ENCODE peak calls at places on chromosomes 13 and 19, in nine cellular contexts. F, J, D, A, H, K, V, R and Y are unnamed samples.

GRCh38 chr19:35224681-35225604 is 3.6 kb downstream of the FAM187B start:
- DNase-seq in A (no peak), R (no peak), H (no peak), D (no peak), J (peak), F (no peak), K (no peak), V (no peak), Y (no peak)

GRCh38 chr19:39996218-39996810 is 546 bp upstream of the ZNF546 start:
- DNase-seq in H (peak), V (no peak), K (peak), A (no peak), D (peak), R (no peak), J (peak), F (no peak), Y (peak)

GRCh38 chr13:112657850-112658445 is 31.9 kb upstream of the ATP11A start:
- DNase-seq in D (no peak), V (no peak), H (no peak), F (no peak), K (peak), A (no peak), J (no peak), R (no peak), Y (no peak)

GRCh38 chr19:28066988-28067387 is 1146.0 kb downstream of the UQCRFS1 start:
- DNase-seq in K (no peak), A (no peak), D (no peak), H (no peak), F (peak), V (no peak), J (no peak), R (no peak), Y (no peak)

GRCh38 chr19:37716140-37716539 is 3.4 kb downstream of the ZNF607 start:
- DNase-seq in K (no peak), R (no peak), H (no peak), F (no peak), A (no peak), J (no peak), V (no peak), D (no peak), Y (no peak)

GRCh38 chr13:52599853-52600603 is 42.2 kb upstream of the HNRNPA1L2 start:
- DNase-seq in F (no peak), A (no peak), K (peak), J (peak), V (no peak), D (peak), R (no peak), H (no peak), Y (peak)

GRCh38 chr19:31146546-31147183 is 202.6 kb downstream of the TSHZ3 start:
- DNase-seq in D (no peak), A (no peak), K (no peak), H (no peak), R (no peak), V (no peak), F (no peak), J (no peak), Y (no peak)

GRCh38 chr19:41933131-41933458 is 4.8 kb upstream of the ERFL start:
- DNase-seq in D (no peak), V (no peak), F (no peak), R (no peak), J (no peak), A (no peak), K (no peak), H (no peak), Y (no peak)

GRCh38 chr19:58002384-58003152 is at the start of gene ZNF606:
- DNase-seq in F (peak), D (peak), V (peak), J (peak), H (no peak), K (peak), A (peak), R (peak), Y (peak)

GRCh38 chr13:46197299-46197975 is 14.3 kb upstream of the LRRC63 start:
- DNase-seq in H (no peak), F (no peak), A (no peak), J (no peak), K (peak), R (no peak), V (no peak), D (no peak), Y (no peak)

GRCh38 chr13:59047546-59047945 is 1116.2 kb downstream of the DIAPH3 start:
- DNase-seq in H (no peak), A (no peak), F (no peak), K (no peak), J (no peak), V (no peak), R (no peak), D (no peak), Y (no peak)

GRCh38 chr19:47529018-47529742 is 14.3 kb upstream of the NAPA start:
- DNase-seq in R (no peak), K (no peak), V (no peak), F (no peak), A (no peak), J (no peak), H (no peak), D (no peak), Y (no peak)

GRCh38 chr19:2791440-2791839 is 6.1 kb downstream of the THOP1 start:
- DNase-seq in R (no peak), F (no peak), J (no peak), H (no peak), A (no peak), K (no peak), V (no peak), D (no peak), Y (no peak)

GRCh38 chr19:11435833-11436313 is 438 bp downstream of the PRKCSH start:
- DNase-seq in H (no peak), R (no peak), K (peak), D (no peak), V (no peak), J (peak), F (no peak), A (no peak), Y (no peak)

GRCh38 chr13:43391021-43391420 is 367.6 kb downstream of the DNAJC15 start:
- DNase-seq in R (no peak), A (no peak), F (no peak), D (no peak), K (no peak), J (no peak), V (no peak), H (no peak), Y (no peak)

GRCh38 chr19:40718774-40719391 is 2.0 kb downstream of the ITPKC start:
- DNase-seq in J (peak), R (no peak), V (peak), H (peak), K (peak), D (peak), F (peak), A (no peak), Y (no peak)

GRCh38 chr13:32318072-32318471 is 2.8 kb downstream of the BRCA2 start:
- DNase-seq in K (peak), A (no peak), F (no peak), D (no peak), V (no peak), J (no peak), R (no peak), H (no peak), Y (no peak)

GRCh38 chr13:64680739-64681138 is 2549.4 kb downstream of the PCDH9 start:
- DNase-seq in V (no peak), F (no peak), A (no peak), J (no peak), H (no peak), R (no peak), K (no peak), D (no peak), Y (no peak)

GRCh38 chr13:75416327-75417005 is 65.5 kb downstream of the TBC1D4 start:
- DNase-seq in V (no peak), K (no peak), A (no peak), J (peak), F (no peak), H (no peak), R (no peak), D (no peak), Y (no peak)

GRCh38 chr19:12140545-12141404 is 625 bp upstream of the ZNF20 start:
- DNase-seq in F (peak), K (peak), A (peak), H (peak), J (peak), V (peak), R (peak), D (peak), Y (peak)

GRCh38 chr13:20825476-20825875 is 51.7 kb upstream of the EEF1AKMT1 start:
- DNase-seq in K (peak), J (peak), D (no peak), F (no peak), A (no peak), V (no peak), H (no peak), R (no peak), Y (no peak)

GRCh38 chr13:39415403-39415802 is 187.6 kb downstream of the LHFPL6 start:
- DNase-seq in K (peak), A (no peak), J (peak), V (no peak), H (no peak), F (no peak), D (peak), R (no peak), Y (peak)

GRCh38 chr13:97975280-97975850 is 21.9 kb downstream of the IPO5 start:
- DNase-seq in V (no peak), H (no peak), R (no peak), J (no peak), K (no peak), D (no peak), F (no peak), A (no peak), Y (no peak)

GRCh38 chr13:112346899-112347229 is 29.3 kb upstream of the SPACA7 start:
- DNase-seq in J (no peak), K (no peak), D (no peak), H (no peak), F (no peak), V (no peak), A (no peak), R (no peak), Y (no peak)

GRCh38 chr13:21616880-21617279 is 12.9 kb upstream of the MICU2 start:
- DNase-seq in V (no peak), K (no peak), F (no peak), A (no peak), J (no peak), H (peak), R (no peak), D (no peak), Y (no peak)

GRCh38 chr19:14369399-14370168 is 11.7 kb upstream of the ADGRE5 start:
- DNase-seq in D (no peak), V (no peak), F (no peak), J (no peak), A (peak), R (peak), K (peak), H (no peak), Y (no peak)

GRCh38 chr13:29476046-29476445 is 119.4 kb downstream of the SLC7A1 start:
- DNase-seq in J (no peak), F (no peak), H (no peak), V (no peak), D (no peak), K (no peak), A (no peak), R (no peak), Y (no peak)

GRCh38 chr13:49093376-49093775 is 117.7 kb downstream of the FNDC3A start:
- DNase-seq in F (no peak), J (no peak), H (no peak), A (no peak), R (no peak), K (no peak), V (no peak), D (no peak), Y (no peak)